ENCODE peak calls at places on chromosomes 6 and 20, in nine cellular contexts. One of them, this sample, is unnamed.

GRCh38 chr6:107786709-107787588 is 37.2 kb downstream of the SCML4 start:
- DNase-seq in Calu3: no peak
- DNase-seq in germinal center: peak; percentile 13
- DNase-seq in progenitor cell of endocrine pancreas: no peak
- DNase-seq in iPS-NIHi11: no peak
- DNase-seq in Peyer's patch: peak; percentile 48
- DNase-seq in AG08395: no peak
- DNase-seq in H9: no peak
- DNase-seq in GM12891: peak; percentile 53
- DNase-seq in this sample: no peak

GRCh38 chr6:146028250-146028789 is 542 bp upstream of the GRM1 start:
- DNase-seq in Calu3: peak; percentile 9
- DNase-seq in germinal center: peak; percentile 19
- DNase-seq in progenitor cell of endocrine pancreas: peak; percentile 79
- DNase-seq in iPS-NIHi11: peak; percentile 89
- DNase-seq in Peyer's patch: no peak
- DNase-seq in AG08395: peak; percentile 69
- DNase-seq in H9: peak; percentile 82
- DNase-seq in GM12891: peak; percentile 32
- DNase-seq in this sample: no peak

GRCh38 chr20:4029505-4030467 is 14.4 kb upstream of the RNF24 start:
- DNase-seq in Calu3: no peak
- DNase-seq in germinal center: no peak
- DNase-seq in progenitor cell of endocrine pancreas: no peak
- DNase-seq in iPS-NIHi11: no peak
- DNase-seq in Peyer's patch: no peak
- DNase-seq in AG08395: no peak
- DNase-seq in H9: no peak
- DNase-seq in GM12891: no peak
- DNase-seq in this sample: peak; percentile 64

GRCh38 chr6:140538926-140539325 is 1164.5 kb upstream of the CITED2 start:
- DNase-seq in Calu3: peak; percentile 5
- DNase-seq in germinal center: no peak
- DNase-seq in progenitor cell of endocrine pancreas: no peak
- DNase-seq in iPS-NIHi11: no peak
- DNase-seq in Peyer's patch: no peak
- DNase-seq in AG08395: peak; percentile 7
- DNase-seq in H9: no peak
- DNase-seq in GM12891: no peak
- DNase-seq in this sample: no peak

GRCh38 chr6:101663099-101663498 is 269.6 kb downstream of the GRIK2 start:
- DNase-seq in Calu3: no peak
- DNase-seq in germinal center: no peak
- DNase-seq in progenitor cell of endocrine pancreas: no peak
- DNase-seq in iPS-NIHi11: no peak
- DNase-seq in Peyer's patch: no peak
- DNase-seq in AG08395: no peak
- DNase-seq in H9: no peak
- DNase-seq in GM12891: no peak
- DNase-seq in this sample: no peak

GRCh38 chr20:48092596-48093280 is 307.5 kb upstream of the SULF2 start:
- DNase-seq in Calu3: no peak
- DNase-seq in germinal center: no peak
- DNase-seq in progenitor cell of endocrine pancreas: no peak
- DNase-seq in iPS-NIHi11: no peak
- DNase-seq in Peyer's patch: no peak
- DNase-seq in AG08395: no peak
- DNase-seq in H9: no peak
- DNase-seq in GM12891: no peak
- DNase-seq in this sample: no peak

GRCh38 chr20:50120935-50121693 is 8.2 kb upstream of the UBE2V1 start:
- DNase-seq in Calu3: peak; percentile 84
- DNase-seq in germinal center: peak; percentile 70
- DNase-seq in progenitor cell of endocrine pancreas: no peak
- DNase-seq in iPS-NIHi11: peak; percentile 69
- DNase-seq in Peyer's patch: peak; percentile 41
- DNase-seq in AG08395: peak; percentile 71
- DNase-seq in H9: peak; percentile 80
- DNase-seq in GM12891: no peak
- DNase-seq in this sample: peak; percentile 43

GRCh38 chr6:149340200-149340599 is 22.7 kb downstream of the TAB2 start:
- DNase-seq in Calu3: no peak
- DNase-seq in germinal center: no peak
- DNase-seq in progenitor cell of endocrine pancreas: no peak
- DNase-seq in iPS-NIHi11: no peak
- DNase-seq in Peyer's patch: no peak
- DNase-seq in AG08395: no peak
- DNase-seq in H9: no peak
- DNase-seq in GM12891: no peak
- DNase-seq in this sample: no peak

GRCh38 chr6:79427721-79428120 is 109.5 kb downstream of the LCA5 start:
- DNase-seq in Calu3: no peak
- DNase-seq in germinal center: no peak
- DNase-seq in progenitor cell of endocrine pancreas: no peak
- DNase-seq in iPS-NIHi11: no peak
- DNase-seq in Peyer's patch: no peak
- DNase-seq in AG08395: no peak
- DNase-seq in H9: no peak
- DNase-seq in GM12891: no peak
- DNase-seq in this sample: no peak

GRCh38 chr6:105900120-105900937 is 185.8 kb upstream of the PRDM1 start:
- DNase-seq in Calu3: no peak
- DNase-seq in germinal center: no peak
- DNase-seq in progenitor cell of endocrine pancreas: no peak
- DNase-seq in iPS-NIHi11: no peak
- DNase-seq in Peyer's patch: no peak
- DNase-seq in AG08395: peak; percentile 77
- DNase-seq in H9: no peak
- DNase-seq in GM12891: no peak
- DNase-seq in this sample: no peak

GRCh38 chr20:49559411-49560081 is 8.4 kb downstream of the PTGIS start:
- DNase-seq in Calu3: no peak
- DNase-seq in germinal center: no peak
- DNase-seq in progenitor cell of endocrine pancreas: no peak
- DNase-seq in iPS-NIHi11: no peak
- DNase-seq in Peyer's patch: no peak
- DNase-seq in AG08395: peak; percentile 60
- DNase-seq in H9: no peak
- DNase-seq in GM12891: no peak
- DNase-seq in this sample: no peak

GRCh38 chr6:141988954-141989705 is 143.6 kb upstream of the GJE1 start:
- DNase-seq in Calu3: peak; percentile 60
- DNase-seq in germinal center: peak; percentile 7
- DNase-seq in progenitor cell of endocrine pancreas: no peak
- DNase-seq in iPS-NIHi11: peak; percentile 70
- DNase-seq in Peyer's patch: no peak
- DNase-seq in AG08395: peak; percentile 74
- DNase-seq in H9: peak; percentile 69
- DNase-seq in GM12891: no peak
- DNase-seq in this sample: no peak

GRCh38 chr6:32819729-32820128 is 2.9 kb upstream of the HLA-DOB start:
- DNase-seq in Calu3: no peak
- DNase-seq in germinal center: no peak
- DNase-seq in progenitor cell of endocrine pancreas: no peak
- DNase-seq in iPS-NIHi11: no peak
- DNase-seq in Peyer's patch: no peak
- DNase-seq in AG08395: peak; percentile 86
- DNase-seq in H9: no peak
- DNase-seq in GM12891: no peak
- DNase-seq in this sample: no peak

GRCh38 chr6:113909224-113909856 is 52.2 kb downstream of the MARCKS start:
- DNase-seq in Calu3: peak; percentile 32
- DNase-seq in germinal center: peak; percentile 45
- DNase-seq in progenitor cell of endocrine pancreas: no peak
- DNase-seq in iPS-NIHi11: peak; percentile 66
- DNase-seq in Peyer's patch: no peak
- DNase-seq in AG08395: peak; percentile 72
- DNase-seq in H9: no peak
- DNase-seq in GM12891: peak; percentile 30
- DNase-seq in this sample: peak; percentile 7

GRCh38 chr6:49849121-49849907 is 17.0 kb downstream of the CRISP1 start:
- DNase-seq in Calu3: no peak
- DNase-seq in germinal center: peak; percentile 19
- DNase-seq in progenitor cell of endocrine pancreas: no peak
- DNase-seq in iPS-NIHi11: peak; percentile 46
- DNase-seq in Peyer's patch: no peak
- DNase-seq in AG08395: peak; percentile 49
- DNase-seq in H9: no peak
- DNase-seq in GM12891: no peak
- DNase-seq in this sample: peak; percentile 29

GRCh38 chr6:78701407-78701806 is 165.9 kb upstream of the IRAK1BP1 start:
- DNase-seq in Calu3: no peak
- DNase-seq in germinal center: no peak
- DNase-seq in progenitor cell of endocrine pancreas: no peak
- DNase-seq in iPS-NIHi11: no peak
- DNase-seq in Peyer's patch: no peak
- DNase-seq in AG08395: peak; percentile 13
- DNase-seq in H9: no peak
- DNase-seq in GM12891: no peak
- DNase-seq in this sample: no peak

GRCh38 chr6:32854376-32855178 is 585 bp downstream of the PSMB9 start:
- DNase-seq in Calu3: peak; percentile 43
- DNase-seq in germinal center: peak; percentile 76
- DNase-seq in progenitor cell of endocrine pancreas: no peak
- DNase-seq in iPS-NIHi11: peak; percentile 8
- DNase-seq in Peyer's patch: peak; percentile 72
- DNase-seq in AG08395: peak; percentile 42
- DNase-seq in H9: no peak
- DNase-seq in GM12891: peak; percentile 46
- DNase-seq in this sample: no peak

GRCh38 chr6:114445846-114446245 is 103.0 kb upstream of the HS3ST5 start:
- DNase-seq in Calu3: no peak
- DNase-seq in germinal center: no peak
- DNase-seq in progenitor cell of endocrine pancreas: no peak
- DNase-seq in iPS-NIHi11: no peak
- DNase-seq in Peyer's patch: no peak
- DNase-seq in AG08395: no peak
- DNase-seq in H9: no peak
- DNase-seq in GM12891: no peak
- DNase-seq in this sample: no peak

GRCh38 chr6:125174626-125175025 is 21.1 kb downstream of the TPD52L1 start:
- DNase-seq in Calu3: no peak
- DNase-seq in germinal center: no peak
- DNase-seq in progenitor cell of endocrine pancreas: no peak
- DNase-seq in iPS-NIHi11: no peak
- DNase-seq in Peyer's patch: no peak
- DNase-seq in AG08395: no peak
- DNase-seq in H9: no peak
- DNase-seq in GM12891: no peak
- DNase-seq in this sample: no peak

GRCh38 chr6:4185419-4185818 is 50.0 kb upstream of the ECI2 start:
- DNase-seq in Calu3: no peak
- DNase-seq in germinal center: no peak
- DNase-seq in progenitor cell of endocrine pancreas: no peak
- DNase-seq in iPS-NIHi11: no peak
- DNase-seq in Peyer's patch: no peak
- DNase-seq in AG08395: no peak
- DNase-seq in H9: no peak
- DNase-seq in GM12891: no peak
- DNase-seq in this sample: no peak

GRCh38 chr20:5528719-5529256 is 212.0 kb upstream of the PROKR2 start:
- DNase-seq in Calu3: peak; percentile 60
- DNase-seq in germinal center: peak; percentile 76
- DNase-seq in progenitor cell of endocrine pancreas: peak; percentile 39
- DNase-seq in iPS-NIHi11: peak; percentile 74
- DNase-seq in Peyer's patch: peak; percentile 67
- DNase-seq in AG08395: peak; percentile 78
- DNase-seq in H9: peak; percentile 72
- DNase-seq in GM12891: peak; percentile 32
- DNase-seq in this sample: peak; percentile 76

GRCh38 chr20:40753472-40753871 is 64.4 kb upstream of the MAFB start:
- DNase-seq in Calu3: no peak
- DNase-seq in germinal center: no peak
- DNase-seq in progenitor cell of endocrine pancreas: no peak
- DNase-seq in iPS-NIHi11: no peak
- DNase-seq in Peyer's patch: no peak
- DNase-seq in AG08395: no peak
- DNase-seq in H9: no peak
- DNase-seq in GM12891: no peak
- DNase-seq in this sample: no peak

GRCh38 chr20:9409981-9410380 is 104.4 kb upstream of the LAMP5 start:
- DNase-seq in Calu3: no peak
- DNase-seq in germinal center: no peak
- DNase-seq in progenitor cell of endocrine pancreas: no peak
- DNase-seq in iPS-NIHi11: no peak
- DNase-seq in Peyer's patch: no peak
- DNase-seq in AG08395: peak; percentile 83
- DNase-seq in H9: no peak
- DNase-seq in GM12891: no peak
- DNase-seq in this sample: no peak

GRCh38 chr6:21593927-21594421 is 423 bp downstream of the SOX4 start:
- DNase-seq in Calu3: peak; percentile 59
- DNase-seq in germinal center: peak; percentile 30
- DNase-seq in progenitor cell of endocrine pancreas: no peak
- DNase-seq in iPS-NIHi11: no peak
- DNase-seq in Peyer's patch: peak; percentile 26
- DNase-seq in AG08395: peak; percentile 38
- DNase-seq in H9: no peak
- DNase-seq in GM12891: no peak
- DNase-seq in this sample: peak; percentile 67

GRCh38 chr6:104527761-104528415 is 331.8 kb downstream of the HACE1 start:
- DNase-seq in Calu3: peak; percentile 36
- DNase-seq in germinal center: no peak
- DNase-seq in progenitor cell of endocrine pancreas: no peak
- DNase-seq in iPS-NIHi11: peak; percentile 39
- DNase-seq in Peyer's patch: no peak
- DNase-seq in AG08395: peak; percentile 31
- DNase-seq in H9: peak; percentile 61
- DNase-seq in GM12891: no peak
- DNase-seq in this sample: no peak

GRCh38 chr6:89818977-89819335 is 638 bp downstream of the MDN1 start:
- DNase-seq in Calu3: no peak
- DNase-seq in germinal center: peak; percentile 32
- DNase-seq in progenitor cell of endocrine pancreas: no peak
- DNase-seq in iPS-NIHi11: no peak
- DNase-seq in Peyer's patch: no peak
- DNase-seq in AG08395: no peak
- DNase-seq in H9: no peak
- DNase-seq in GM12891: no peak
- DNase-seq in this sample: no peak

GRCh38 chr6:42239333-42239732 is 21.7 kb upstream of the MRPS10 start:
- DNase-seq in Calu3: no peak
- DNase-seq in germinal center: no peak
- DNase-seq in progenitor cell of endocrine pancreas: no peak
- DNase-seq in iPS-NIHi11: no peak
- DNase-seq in Peyer's patch: no peak
- DNase-seq in AG08395: no peak
- DNase-seq in H9: no peak
- DNase-seq in GM12891: no peak
- DNase-seq in this sample: no peak

GRCh38 chr6:106870069-106870468 is 104.5 kb downstream of the CD24 start:
- DNase-seq in Calu3: peak; percentile 47
- DNase-seq in germinal center: no peak
- DNase-seq in progenitor cell of endocrine pancreas: no peak
- DNase-seq in iPS-NIHi11: no peak
- DNase-seq in Peyer's patch: no peak
- DNase-seq in AG08395: peak; percentile 87
- DNase-seq in H9: no peak
- DNase-seq in GM12891: no peak
- DNase-seq in this sample: no peak

GRCh38 chr6:158722176-158722729 is 72.4 kb downstream of the SYTL3 start:
- DNase-seq in Calu3: no peak
- DNase-seq in germinal center: no peak
- DNase-seq in progenitor cell of endocrine pancreas: no peak
- DNase-seq in iPS-NIHi11: no peak
- DNase-seq in Peyer's patch: no peak
- DNase-seq in AG08395: no peak
- DNase-seq in H9: no peak
- DNase-seq in GM12891: no peak
- DNase-seq in this sample: no peak

GRCh38 chr20:3652646-3653596 is 10.3 kb downstream of the GFRA4 start:
- DNase-seq in Calu3: no peak
- DNase-seq in germinal center: no peak
- DNase-seq in progenitor cell of endocrine pancreas: no peak
- DNase-seq in iPS-NIHi11: no peak
- DNase-seq in Peyer's patch: no peak
- DNase-seq in AG08395: no peak
- DNase-seq in H9: no peak
- DNase-seq in GM12891: no peak
- DNase-seq in this sample: no peak

GRCh38 chr6:41786451-41787218 is 859 bp upstream of the TOMM6 start:
- DNase-seq in Calu3: peak; percentile 96
- DNase-seq in germinal center: peak; percentile 91
- DNase-seq in progenitor cell of endocrine pancreas: peak; percentile 87
- DNase-seq in iPS-NIHi11: peak; percentile 90
- DNase-seq in Peyer's patch: peak; percentile 83
- DNase-seq in AG08395: peak; percentile 91
- DNase-seq in H9: peak; percentile 82
- DNase-seq in GM12891: peak; percentile 91
- DNase-seq in this sample: peak; percentile 8